ENCODE peak calls at places on chromosomes 7 and 10, in seven cellular contexts. V is SK-N-SH, G is IMR-90, L is psoas muscle, C is PC-3, P is DND-41, H is left ventricle myocardium inferior. N is an unnamed sample. For H3K4me1, the result is how much of the 10 kb centered on the place peaks cover.

GRCh38 chr10:119812684-119813083 is 60.0 kb downstream of the MCMBP start:
- DNase-seq in V (no peak), G (no peak), L (no peak), C (no peak), P (no peak), H (no peak), N (no peak)

GRCh38 chr10:71080381-71081228 is 131.8 kb upstream of the UNC5B start:
- DNase-seq in V (no peak), G (no peak), L (no peak), C (no peak), P (no peak), H (no peak), N (no peak)

GRCh38 chr7:90828601-90829000 is 232.5 kb downstream of the CDK14 start:
- DNase-seq in V (no peak), G (peak), L (no peak), C (peak), P (no peak), H (no peak), N (no peak)

GRCh38 chr7:33395340-33395739 is 266.0 kb downstream of the BBS9 start:
- DNase-seq in V (no peak), G (peak), L (no peak), C (no peak), P (no peak), H (no peak), N (no peak)

GRCh38 chr10:43237631-43238446 is 29.0 kb downstream of the RASGEF1A start:
- DNase-seq in V (no peak), G (no peak), L (peak), C (no peak), P (no peak), H (no peak), N (peak)

GRCh38 chr7:50858528-50859245 is 76.0 kb upstream of the GRB10 start:
- DNase-seq in V (no peak), G (no peak), L (no peak), C (no peak), P (no peak), H (no peak), N (no peak)

GRCh38 chr7:78225534-78225933 is 427.0 kb downstream of the PHTF2 start:
- DNase-seq in V (no peak), G (peak), L (no peak), C (no peak), P (no peak), H (no peak), N (no peak)

GRCh38 chr10:75009426-75009825 is 102.0 kb upstream of the SAMD8 start:
- DNase-seq in V (no peak), G (peak), L (no peak), C (no peak), P (no peak), H (no peak), N (no peak)

GRCh38 chr7:32406386-32406785 is 83.8 kb downstream of the LSM5 start:
- DNase-seq in V (no peak), G (no peak), L (no peak), C (no peak), P (no peak), H (no peak), N (no peak)

GRCh38 chr7:27277628-27278027 is 35.0 kb downstream of the EVX1 start:
- DNase-seq in V (no peak), G (peak), L (no peak), C (peak), P (no peak), H (no peak), N (no peak)

GRCh38 chr10:132356621-132357195 is 24.7 kb downstream of the LRRC27 start:
- DNase-seq in V (no peak), G (no peak), L (no peak), C (no peak), P (no peak), H (no peak), N (no peak)

GRCh38 chr7:12422449-12423320 is 19.0 kb upstream of the VWDE start:
- DNase-seq in V (no peak), G (peak), L (no peak), C (peak), P (no peak), H (no peak), N (no peak)
- H3K4me3 ChIP-seq in V (no peak), G (no peak), L (no peak), C (peak), P (no peak), H (no peak), N (no peak)

DNA sequence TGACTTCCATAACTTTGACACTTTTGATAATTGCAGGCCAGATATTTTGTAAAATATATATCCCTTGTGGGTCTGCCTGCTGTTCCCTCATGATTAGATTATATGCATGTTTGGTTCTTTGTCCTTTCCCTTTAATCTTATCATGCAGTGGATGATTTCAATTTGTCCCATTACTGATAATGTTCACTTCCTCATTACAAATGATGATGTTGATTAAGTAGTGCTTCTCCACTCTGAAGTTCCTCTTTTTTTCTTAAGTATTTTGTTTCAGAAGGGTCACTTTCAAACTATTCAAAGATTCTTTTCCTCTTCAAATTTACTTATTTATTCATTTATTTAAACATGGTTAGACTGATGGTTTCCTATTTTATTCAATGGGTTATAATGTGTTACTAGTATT is 898.1 kb downstream of the XPNPEP1 start:
- DNase-seq in V (no peak), G (no peak), L (no peak), C (no peak), P (no peak), H (no peak), N (no peak)
- TF ChIP-seq CTCF in V (no peak), G (no peak), L (no peak), C (no peak), P (no peak), H (no peak), N (no peak)

DNA sequence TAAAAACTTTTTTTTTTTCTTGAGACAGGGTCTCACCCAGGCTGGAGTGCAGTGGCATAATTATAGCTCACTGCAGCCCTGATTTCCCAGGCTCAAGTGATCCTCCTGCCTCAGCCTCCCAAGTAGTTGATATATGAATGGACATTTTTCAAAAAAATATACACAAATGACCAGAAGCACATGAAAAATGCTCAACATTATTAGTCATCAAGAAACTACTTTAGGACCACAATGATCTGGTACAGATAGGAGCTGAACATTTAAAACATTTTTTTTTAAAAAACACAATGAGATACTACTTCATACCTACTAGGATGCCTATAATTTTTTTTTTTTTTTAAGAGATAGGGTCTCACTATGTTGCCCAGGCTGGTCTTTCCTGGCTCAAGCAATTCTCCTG is 21.7 kb downstream of the SCD start:
- DNase-seq in V (no peak), G (no peak), L (no peak), C (no peak), P (no peak), H (no peak), N (no peak)
- H3K4me1 ChIP-seq in V (under half), G (under half), L (under half), C (under half), P (under half), H (under half), N (under half)

GRCh38 chr7:100865372-100865911 is 1.7 kb upstream of the TRIP6 start:
- DNase-seq in V (peak), G (peak), L (no peak), C (peak), P (no peak), H (no peak), N (no peak)

GRCh38 chr7:100867796-100868485 is 754 bp downstream of the TRIP6 start:
- DNase-seq in V (peak), G (no peak), L (no peak), C (no peak), P (no peak), H (no peak), N (peak)

GRCh38 chr7:100867040-100867795 is at the start of gene TRIP6:
- DNase-seq in V (peak), G (peak), L (peak), C (peak), P (peak), H (peak), N (peak)

GRCh38 chr7:100865971-100866720 is 1.0 kb upstream of the TRIP6 start:
- DNase-seq in V (peak), G (no peak), L (peak), C (peak), P (no peak), H (peak), N (peak)

DNA sequence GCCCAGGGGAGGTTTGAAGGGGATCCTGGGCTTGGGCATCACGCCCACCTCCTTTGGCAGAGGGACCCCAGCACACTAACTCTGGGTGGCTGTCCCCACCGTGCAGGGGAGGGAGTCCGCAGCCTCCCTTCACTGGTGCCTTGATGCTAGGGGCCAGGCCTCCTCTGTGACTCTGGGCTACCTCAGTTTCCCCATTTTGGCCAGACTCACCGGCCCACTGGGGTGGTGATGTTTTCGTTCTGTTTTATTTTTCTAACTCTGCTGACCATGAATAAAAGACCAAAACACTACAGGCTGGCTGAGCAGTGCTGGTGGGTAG is 507 bp upstream of the TRIP6 start:
- DNase-seq in V (peak), G (no peak), L (no peak), C (no peak), P (no peak), H (no peak), N (no peak)
- H3K4me3 ChIP-seq in V (no peak), G (peak), L (peak), C (peak), P (peak), H (peak), N (peak)

GRCh38 chr7:41489885-41490284 is 213.0 kb downstream of the INHBA start:
- DNase-seq in V (no peak), G (no peak), L (no peak), C (no peak), P (no peak), H (no peak), N (no peak)
- TF ChIP-seq CTCF in V (no peak), G (no peak), L (no peak), C (no peak), P (no peak), H (no peak), N (no peak)

DNA sequence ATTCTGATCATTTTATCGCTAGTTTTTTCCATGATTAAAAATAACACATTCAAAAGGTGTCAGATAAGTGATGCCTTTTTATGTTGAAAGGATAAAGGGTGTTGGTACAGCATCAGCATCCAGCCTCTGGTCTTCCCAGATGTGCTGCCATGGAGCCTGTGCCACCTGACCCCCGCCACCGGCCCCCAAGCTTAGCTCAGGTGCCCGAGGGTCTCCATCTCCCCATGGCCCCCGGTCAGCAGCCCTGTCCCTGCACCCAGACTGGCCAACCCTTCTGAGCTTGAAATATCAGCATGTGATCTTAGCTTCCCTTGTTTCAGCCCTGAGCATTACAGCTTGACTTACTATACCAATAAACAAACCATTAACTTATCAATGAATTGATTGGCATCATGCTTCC is 24.6 kb downstream of the PFKP start:
- DNase-seq in V (no peak), G (no peak), L (no peak), C (no peak), P (no peak), H (no peak), N (no peak)
- H3K4me1 ChIP-seq in V (under half), G (under half), L (under half), C (half or more), P (under half), H (half or more), N (half or more)

DNA sequence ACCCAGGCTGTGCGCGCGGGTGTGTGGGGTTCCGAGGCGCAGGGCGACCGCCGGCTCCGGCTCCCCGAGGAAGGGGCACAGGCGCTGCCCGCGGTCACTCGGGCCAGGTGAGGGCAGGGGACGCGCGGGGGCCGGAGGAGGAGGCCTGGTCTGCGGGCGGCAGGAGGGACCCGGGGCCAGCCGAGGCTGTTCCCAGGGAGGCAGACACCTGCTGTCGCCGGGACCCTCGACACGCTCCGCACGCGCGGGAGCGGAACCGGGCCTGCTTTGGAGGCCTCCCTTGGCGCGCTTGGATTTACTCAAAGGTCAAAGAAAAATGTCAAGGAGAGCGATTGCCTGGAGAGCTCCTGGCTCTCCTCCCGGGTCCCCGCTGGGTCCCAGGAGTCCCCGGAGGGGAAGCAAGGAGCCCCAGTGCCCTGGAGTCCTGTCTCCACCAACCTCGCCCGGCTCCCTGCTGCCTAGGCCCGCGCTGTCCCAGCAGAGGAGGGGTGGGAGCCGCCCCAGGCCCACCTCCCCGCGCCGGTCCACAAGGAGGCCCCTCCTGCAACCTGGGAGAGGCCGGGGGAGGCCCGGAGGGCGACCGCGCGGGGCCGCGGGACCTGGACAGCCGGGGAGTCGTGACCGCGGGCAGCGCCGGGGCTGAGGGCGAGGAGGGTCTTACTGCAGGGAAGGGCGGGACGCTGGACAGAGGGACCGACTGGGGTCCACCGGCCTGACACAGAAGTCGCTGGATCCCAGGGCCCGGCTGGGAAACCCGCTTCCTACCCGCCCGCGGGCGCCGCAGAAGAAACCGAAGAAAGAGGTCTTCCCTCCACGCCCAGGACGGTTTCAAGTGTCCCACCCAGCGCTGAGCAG is 348.9 kb downstream of the DNAJB6 start:
- DNase-seq in V (peak), G (no peak), L (no peak), C (no peak), P (no peak), H (no peak), N (peak)
- H3K4me3 ChIP-seq in V (no peak), G (no peak), L (no peak), C (no peak), P (no peak), H (peak), N (no peak)

GRCh38 chr7:41882745-41883527 is 180.0 kb upstream of the INHBA start:
- DNase-seq in V (no peak), G (no peak), L (no peak), C (no peak), P (no peak), H (no peak), N (no peak)
- TF ChIP-seq CTCF in V (peak), G (no peak), L (no peak), C (no peak), P (no peak), H (no peak), N (no peak)

DNA sequence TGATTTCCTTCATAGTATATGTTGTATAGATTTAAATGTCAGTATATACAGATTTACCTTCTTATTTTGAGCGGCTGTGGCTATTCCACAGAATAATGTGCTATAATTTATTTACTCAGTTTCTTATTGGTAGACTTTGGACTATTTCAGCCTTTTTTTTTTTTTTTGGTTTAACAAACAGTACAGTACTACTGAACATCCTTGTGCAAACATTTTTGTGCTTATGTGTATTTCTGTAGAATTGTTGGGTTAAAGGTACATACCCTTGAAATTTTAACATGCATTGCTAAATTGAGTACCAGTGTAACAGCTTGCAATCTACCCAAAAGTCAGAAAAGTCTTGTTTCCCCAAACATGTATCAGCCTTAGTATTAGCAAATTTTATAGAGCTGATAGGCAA is 68.8 kb downstream of the HHEX start:
- DNase-seq in V (no peak), G (no peak), L (no peak), C (no peak), P (no peak), H (no peak), N (no peak)
- H3K4me1 ChIP-seq in V (under half), G (under half), L (under half), C (under half), P (under half), H (under half), N (half or more)